ENCODE peak calls at places on chromosomes 1 and 21, in five cellular contexts. U is lower leg skin, E is progenitor cell of endocrine pancreas, X is right atrium auricular region, G is suprapubic skin. T is an unnamed sample.

GRCh38 chr1:235409045-235409820 is 42.0 kb downstream of the TBCE start:
- DNase-seq in U (no peak), E (no peak), X (no peak), G (no peak), T (no peak)

GRCh38 chr1:89912073-89912472 is 82.8 kb upstream of the ZNF326 start:
- DNase-seq in U (no peak), E (no peak), X (no peak), G (no peak), T (no peak)

GRCh38 chr1:167221126-167221803 is 579 bp downstream of the POU2F1 start:
- DNase-seq in U (peak; percentile 16), E (peak; percentile 46), X (no peak), G (no peak), T (peak; percentile 85)

GRCh38 chr21:45147473-45148315 is 73.3 kb downstream of the ADARB1 start:
- DNase-seq in U (no peak), E (no peak), X (peak; percentile 21), G (peak; percentile 59), T (no peak)

GRCh38 chr1:83900530-83900929 is 98.4 kb downstream of the TTLL7 start:
- DNase-seq in U (no peak), E (no peak), X (no peak), G (no peak), T (no peak)

GRCh38 chr1:17097125-17097524 is 22.1 kb downstream of the PADI2 start:
- DNase-seq in U (no peak), E (no peak), X (no peak), G (no peak), T (no peak)

GRCh38 chr1:219257751-219258150 is 84.1 kb downstream of the LYPLAL1 start:
- DNase-seq in U (no peak), E (no peak), X (no peak), G (no peak), T (no peak)

GRCh38 chr1:156004843-156005593 is 15.7 kb downstream of the SSR2 start:
- DNase-seq in U (no peak), E (no peak), X (no peak), G (no peak), T (no peak)

GRCh38 chr1:65681101-65681500 is 111.6 kb upstream of the PDE4B start:
- DNase-seq in U (no peak), E (no peak), X (no peak), G (no peak), T (no peak)

GRCh38 chr1:26373281-26373680 is 731 bp upstream of the ZNF683 start:
- DNase-seq in U (no peak), E (no peak), X (no peak), G (no peak), T (no peak)

GRCh38 chr1:228152918-228153258 is 3.2 kb downstream of the GJC2 start:
- DNase-seq in U (no peak), E (no peak), X (no peak), G (no peak), T (peak; percentile 84)

GRCh38 chr1:226100436-226101347 is 38.2 kb downstream of the H3-3A start:
- DNase-seq in U (no peak), E (no peak), X (no peak), G (no peak), T (peak; percentile 35)

GRCh38 chr1:156860639-156861423 is at the start of gene NTRK1:
- DNase-seq in U (no peak), E (no peak), X (no peak), G (no peak), T (no peak)

GRCh38 chr1:27598288-27598687 is 5.7 kb downstream of the AHDC1 start:
- DNase-seq in U (no peak), E (no peak), X (no peak), G (no peak), T (no peak)

GRCh38 chr1:152440635-152441471 is 26.8 kb upstream of the CRNN start:
- DNase-seq in U (peak; percentile 55), E (no peak), X (peak; percentile 80), G (no peak), T (no peak)
- TF ChIP-seq CTCF in U (no peak), E (peak; percentile 11), X (peak; percentile 82), G (peak; percentile 79), T (peak; percentile 76)

GRCh38 chr1:184464757-184465156 is 77.9 kb downstream of the C1orf21 start:
- DNase-seq in U (no peak), E (no peak), X (no peak), G (no peak), T (no peak)

GRCh38 chr1:184467295-184467694 is 80.5 kb downstream of the C1orf21 start:
- DNase-seq in U (no peak), E (no peak), X (no peak), G (no peak), T (no peak)

GRCh38 chr1:184462990-184463389 is 76.2 kb downstream of the C1orf21 start:
- DNase-seq in U (no peak), E (no peak), X (no peak), G (no peak), T (no peak)

GRCh38 chr1:184463680-184464079 is 76.9 kb downstream of the C1orf21 start:
- DNase-seq in U (no peak), E (no peak), X (no peak), G (no peak), T (no peak)

DNA sequence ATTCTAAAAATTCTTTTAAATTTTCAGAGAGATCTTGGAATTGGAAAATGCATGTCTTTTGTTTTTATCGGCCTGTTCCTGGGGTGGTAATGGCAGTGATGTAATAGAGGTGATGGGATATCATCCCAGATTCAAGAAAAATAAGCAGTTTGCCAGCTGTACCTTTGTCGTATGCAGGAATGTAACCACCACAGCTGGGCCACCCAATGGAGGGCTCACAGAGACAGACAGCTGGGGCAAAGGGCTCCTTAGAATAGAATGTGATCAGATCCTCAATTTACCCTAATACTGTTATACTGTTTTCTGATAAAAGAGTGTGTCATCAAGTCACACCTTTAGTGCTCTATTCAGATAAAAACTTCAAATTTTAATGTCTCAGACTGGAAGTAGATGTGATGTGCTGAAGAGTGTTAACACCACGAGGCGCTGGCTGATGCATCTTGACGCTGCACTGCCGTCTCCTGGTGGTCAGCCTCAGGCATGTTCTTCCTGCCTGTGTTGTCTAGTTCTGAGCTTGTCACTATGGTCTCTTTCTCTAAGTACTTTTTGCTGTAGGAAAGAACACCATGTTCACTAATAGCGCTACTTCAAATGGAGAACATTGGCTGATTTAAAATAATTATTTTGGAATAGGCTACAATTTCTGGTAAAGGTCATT is 78.8 kb downstream of the C1orf21 start:
- DNase-seq in U (no peak), E (no peak), X (no peak), G (no peak), T (no peak)
- TF ChIP-seq CTCF in U (no peak), E (peak; percentile 23), X (peak; percentile 15), G (peak; percentile 44), T (peak; percentile 21)

GRCh38 chr21:40177979-40178378 is 310.7 kb downstream of the PCP4 start:
- DNase-seq in U (no peak), E (no peak), X (no peak), G (peak; percentile 12), T (no peak)

GRCh38 chr21:40178726-40179125 is 311.5 kb downstream of the PCP4 start:
- DNase-seq in U (no peak), E (no peak), X (no peak), G (peak; percentile 26), T (no peak)

GRCh38 chr21:40176732-40177131 is 309.5 kb downstream of the PCP4 start:
- DNase-seq in U (no peak), E (no peak), X (no peak), G (no peak), T (no peak)

GRCh38 chr21:40169971-40170370 is 302.7 kb downstream of the PCP4 start:
- DNase-seq in U (no peak), E (no peak), X (no peak), G (peak; percentile 54), T (no peak)

DNA sequence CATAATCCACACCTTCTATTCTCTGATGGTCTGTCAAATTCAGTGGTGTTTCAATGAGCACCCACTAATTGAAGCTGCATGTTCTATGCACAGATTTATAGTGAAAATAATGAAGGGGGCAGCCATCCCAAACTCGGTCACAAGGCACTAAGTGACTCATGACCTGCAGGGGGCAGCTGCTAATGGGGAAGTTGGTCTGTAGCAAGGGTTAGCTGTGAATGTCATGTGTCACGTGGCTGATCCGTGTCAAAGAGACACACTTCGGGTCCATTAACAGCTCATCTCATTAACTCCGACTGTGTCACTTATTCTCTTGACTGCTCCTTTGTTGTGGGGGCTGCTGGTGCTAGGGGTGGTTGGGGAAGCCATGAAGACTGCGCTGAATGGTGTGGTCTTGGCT is 306.6 kb downstream of the PCP4 start:
- DNase-seq in U (no peak), E (no peak), X (no peak), G (no peak), T (no peak)
- TF ChIP-seq CTCF in U (no peak), E (no peak), X (no peak), G (no peak), T (no peak)

DNA sequence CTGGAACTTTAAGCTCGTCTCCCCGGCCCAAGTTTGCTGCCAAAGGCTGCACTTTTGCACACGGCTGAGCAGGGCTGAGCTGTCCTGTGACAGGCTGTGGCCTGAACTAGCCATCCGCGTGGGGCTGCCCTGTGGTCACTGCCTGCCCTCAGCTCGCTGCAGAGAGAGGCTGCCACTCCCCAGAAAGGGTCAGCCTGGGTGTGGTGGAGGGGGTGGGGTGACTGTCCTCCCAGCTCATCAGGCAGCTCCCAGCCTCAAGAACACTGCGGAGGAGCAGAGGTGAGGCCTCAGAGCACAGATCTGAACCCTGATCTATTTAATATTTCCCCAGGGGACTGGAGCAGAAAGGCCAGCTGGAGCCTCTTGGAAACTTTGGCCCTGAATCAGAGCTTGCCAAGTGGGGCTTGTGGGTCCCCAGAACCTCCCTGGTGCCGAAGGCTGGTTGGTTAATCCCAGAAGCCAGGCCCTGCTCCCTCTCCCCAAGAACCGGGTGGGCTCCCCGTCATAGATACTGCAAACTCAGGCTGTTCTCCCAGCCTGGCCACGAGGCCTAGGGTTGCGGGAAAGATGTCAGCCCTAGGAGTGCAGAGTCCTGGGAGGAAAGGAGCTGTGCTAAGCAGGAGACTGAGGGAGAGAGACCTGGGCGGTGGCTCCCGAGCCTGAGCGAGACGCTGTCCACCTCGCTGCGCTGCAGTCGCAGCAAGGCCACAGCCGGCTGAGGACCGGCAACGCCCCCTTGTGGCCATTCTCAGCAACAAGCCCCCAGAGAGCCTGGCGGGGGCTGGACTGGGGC is 125.1 kb upstream of the IPO9 start:
- DNase-seq in U (peak; percentile 65), E (peak; percentile 90), X (peak; percentile 90), G (peak; percentile 90), T (no peak)
- TF ChIP-seq CTCF in U (peak; percentile 59), E (peak; percentile 98), X (peak; percentile 93), G (peak; percentile 94), T (peak; percentile 98)

DNA sequence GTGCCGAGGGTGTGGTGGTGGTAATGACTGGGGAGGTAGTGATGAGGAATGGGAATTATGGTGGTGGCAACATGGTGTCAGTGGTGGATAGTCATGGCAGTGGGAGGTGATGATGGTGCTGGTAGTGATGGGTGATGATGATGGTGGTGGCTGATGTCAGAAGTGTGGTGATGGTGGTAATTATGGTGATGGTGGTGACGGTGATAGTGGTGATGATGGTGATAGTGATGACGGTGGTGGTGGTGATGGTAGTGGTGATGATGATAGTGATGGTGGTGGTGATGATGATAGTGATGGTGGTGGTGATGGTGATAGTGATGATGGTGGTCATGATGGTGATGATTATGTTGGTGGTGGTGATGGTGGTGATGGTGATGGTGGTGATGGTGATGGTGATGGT is 162.8 kb downstream of the NPHP4 start:
- DNase-seq in U (no peak), E (no peak), X (no peak), G (no peak), T (peak; percentile 20)
- TF ChIP-seq CTCF in U (no peak), E (no peak), X (no peak), G (no peak), T (no peak)

GRCh38 chr1:154466879-154467767 is 34.9 kb upstream of the TDRD10 start:
- DNase-seq in U (no peak), E (no peak), X (no peak), G (no peak), T (no peak)
- TF ChIP-seq CTCF in U (no peak), E (no peak), X (no peak), G (no peak), T (peak; percentile 66)

GRCh38 chr1:155000725-155001437 is 1.7 kb upstream of the ZBTB7B start:
- DNase-seq in U (peak; percentile 88), E (peak; percentile 98), X (peak; percentile 88), G (peak; percentile 96), T (peak; percentile 91)
- TF ChIP-seq CTCF in U (no peak), E (no peak), X (peak; percentile 14), G (no peak), T (no peak)

T was measured in chondrocyte.